ENCODE peak calls at places on chromosomes 4 and X, in seven cellular contexts. One of them, this sample, is unnamed.

GRCh38 chr4:76106442-76106841 is 31.9 kb downstream of the ART3 start:
- DNase-seq in colonic mucosa: no peak
- DNase-seq in CD8-positive, alpha-beta memory T cell: no peak
- DNase-seq in AG09319: no peak
- DNase-seq in stomach: no peak
- DNase-seq in posterior vena cava: no peak
- DNase-seq in Right ventricle myocardium superior: no peak
- DNase-seq in this sample: no peak

GRCh38 chr4:8169763-8170162 is 11.2 kb upstream of the ABLIM2 start:
- DNase-seq in colonic mucosa: no peak
- DNase-seq in CD8-positive, alpha-beta memory T cell: no peak
- DNase-seq in AG09319: no peak
- DNase-seq in stomach: no peak
- DNase-seq in posterior vena cava: no peak
- DNase-seq in Right ventricle myocardium superior: no peak
- DNase-seq in this sample: no peak

GRCh38 chr4:73867783-73868182 is 1.4 kb upstream of the CXCL1 start:
- DNase-seq in colonic mucosa: peak; percentile 50
- DNase-seq in CD8-positive, alpha-beta memory T cell: no peak
- DNase-seq in AG09319: no peak
- DNase-seq in stomach: peak; percentile 40
- DNase-seq in posterior vena cava: no peak
- DNase-seq in Right ventricle myocardium superior: no peak
- DNase-seq in this sample: no peak

GRCh38 chrX:21412029-21412428 is 37.8 kb downstream of the CNKSR2 start:
- DNase-seq in colonic mucosa: no peak
- DNase-seq in CD8-positive, alpha-beta memory T cell: no peak
- DNase-seq in AG09319: no peak
- DNase-seq in stomach: no peak
- DNase-seq in posterior vena cava: no peak
- DNase-seq in Right ventricle myocardium superior: no peak
- DNase-seq in this sample: no peak

GRCh38 chr4:184198190-184198589 is 19.5 kb downstream of the ENPP6 start:
- DNase-seq in colonic mucosa: no peak
- DNase-seq in CD8-positive, alpha-beta memory T cell: no peak
- DNase-seq in AG09319: no peak
- DNase-seq in stomach: no peak
- DNase-seq in posterior vena cava: no peak
- DNase-seq in Right ventricle myocardium superior: no peak
- DNase-seq in this sample: no peak

GRCh38 chr4:41257257-41257900 is 651 bp downstream of the UCHL1 start:
- DNase-seq in colonic mucosa: peak; percentile 32
- DNase-seq in CD8-positive, alpha-beta memory T cell: no peak
- DNase-seq in AG09319: no peak
- DNase-seq in stomach: peak; percentile 62
- DNase-seq in posterior vena cava: peak; percentile 84
- DNase-seq in Right ventricle myocardium superior: peak; percentile 61
- DNase-seq in this sample: no peak

GRCh38 chr4:183758735-183759447 is 99.8 kb downstream of the TRAPPC11 start:
- DNase-seq in colonic mucosa: no peak
- DNase-seq in CD8-positive, alpha-beta memory T cell: no peak
- DNase-seq in AG09319: no peak
- DNase-seq in stomach: no peak
- DNase-seq in posterior vena cava: no peak
- DNase-seq in Right ventricle myocardium superior: no peak
- DNase-seq in this sample: no peak

GRCh38 chr4:154076921-154077320 is 288.0 kb upstream of the SFRP2 start:
- DNase-seq in colonic mucosa: no peak
- DNase-seq in CD8-positive, alpha-beta memory T cell: no peak
- DNase-seq in AG09319: no peak
- DNase-seq in stomach: no peak
- DNase-seq in posterior vena cava: no peak
- DNase-seq in Right ventricle myocardium superior: no peak
- DNase-seq in this sample: no peak

GRCh38 chrX:40080896-40081678 is 16.7 kb downstream of the BCOR start:
- DNase-seq in colonic mucosa: no peak
- DNase-seq in CD8-positive, alpha-beta memory T cell: no peak
- DNase-seq in AG09319: no peak
- DNase-seq in stomach: no peak
- DNase-seq in posterior vena cava: no peak
- DNase-seq in Right ventricle myocardium superior: no peak
- DNase-seq in this sample: no peak

GRCh38 chrX:114390251-114390796 is 193.6 kb upstream of the HTR2C start:
- DNase-seq in colonic mucosa: no peak
- DNase-seq in CD8-positive, alpha-beta memory T cell: no peak
- DNase-seq in AG09319: no peak
- DNase-seq in stomach: no peak
- DNase-seq in posterior vena cava: peak; percentile 68
- DNase-seq in Right ventricle myocardium superior: no peak
- DNase-seq in this sample: no peak

GRCh38 chr4:83115000-83115399 is 471 bp upstream of the PLAC8 start:
- DNase-seq in colonic mucosa: no peak
- DNase-seq in CD8-positive, alpha-beta memory T cell: no peak
- DNase-seq in AG09319: no peak
- DNase-seq in stomach: no peak
- DNase-seq in posterior vena cava: no peak
- DNase-seq in Right ventricle myocardium superior: no peak
- DNase-seq in this sample: no peak

GRCh38 chr4:25769251-25769650 is 93.5 kb downstream of the SEL1L3 start:
- DNase-seq in colonic mucosa: no peak
- DNase-seq in CD8-positive, alpha-beta memory T cell: no peak
- DNase-seq in AG09319: no peak
- DNase-seq in stomach: no peak
- DNase-seq in posterior vena cava: no peak
- DNase-seq in Right ventricle myocardium superior: peak; percentile 53
- DNase-seq in this sample: no peak

GRCh38 chrX:3713937-3714434 is 537 bp upstream of the PRKX start:
- DNase-seq in colonic mucosa: peak; percentile 38
- DNase-seq in CD8-positive, alpha-beta memory T cell: no peak
- DNase-seq in AG09319: no peak
- DNase-seq in stomach: no peak
- DNase-seq in posterior vena cava: no peak
- DNase-seq in Right ventricle myocardium superior: no peak
- DNase-seq in this sample: peak; percentile 17

GRCh38 chr4:142088906-142089305 is 452.5 kb downstream of the IL15 start:
- DNase-seq in colonic mucosa: no peak
- DNase-seq in CD8-positive, alpha-beta memory T cell: no peak
- DNase-seq in AG09319: no peak
- DNase-seq in stomach: no peak
- DNase-seq in posterior vena cava: no peak
- DNase-seq in Right ventricle myocardium superior: no peak
- DNase-seq in this sample: no peak

GRCh38 chr4:105895324-105895608 is at the start of gene NPNT:
- DNase-seq in colonic mucosa: no peak
- DNase-seq in CD8-positive, alpha-beta memory T cell: no peak
- DNase-seq in AG09319: no peak
- DNase-seq in stomach: no peak
- DNase-seq in posterior vena cava: peak; percentile 67
- DNase-seq in Right ventricle myocardium superior: no peak
- DNase-seq in this sample: no peak

GRCh38 chr4:55733874-55734437 is 85.6 kb upstream of the EXOC1L start:
- DNase-seq in colonic mucosa: peak; percentile 90
- DNase-seq in CD8-positive, alpha-beta memory T cell: no peak
- DNase-seq in AG09319: peak; percentile 20
- DNase-seq in stomach: peak; percentile 91
- DNase-seq in posterior vena cava: no peak
- DNase-seq in Right ventricle myocardium superior: peak; percentile 60
- DNase-seq in this sample: no peak

GRCh38 chrX:108763559-108763958 is 27.2 kb upstream of the IRS4 start:
- DNase-seq in colonic mucosa: no peak
- DNase-seq in CD8-positive, alpha-beta memory T cell: no peak
- DNase-seq in AG09319: no peak
- DNase-seq in stomach: no peak
- DNase-seq in posterior vena cava: peak; percentile 50
- DNase-seq in Right ventricle myocardium superior: no peak
- DNase-seq in this sample: no peak

GRCh38 chr4:175932116-175932515 is 120.1 kb upstream of the GPM6A start:
- DNase-seq in colonic mucosa: no peak
- DNase-seq in CD8-positive, alpha-beta memory T cell: no peak
- DNase-seq in AG09319: no peak
- DNase-seq in stomach: no peak
- DNase-seq in posterior vena cava: no peak
- DNase-seq in Right ventricle myocardium superior: no peak
- DNase-seq in this sample: no peak

GRCh38 chr4:39616651-39617050 is 22.0 kb downstream of the SMIM14 start:
- DNase-seq in colonic mucosa: no peak
- DNase-seq in CD8-positive, alpha-beta memory T cell: no peak
- DNase-seq in AG09319: no peak
- DNase-seq in stomach: no peak
- DNase-seq in posterior vena cava: no peak
- DNase-seq in Right ventricle myocardium superior: no peak
- DNase-seq in this sample: no peak

GRCh38 chr4:1237981-1238675 is 10.8 kb downstream of the CTBP1 start:
- DNase-seq in colonic mucosa: no peak
- DNase-seq in CD8-positive, alpha-beta memory T cell: peak; percentile 27
- DNase-seq in AG09319: no peak
- DNase-seq in stomach: no peak
- DNase-seq in posterior vena cava: peak; percentile 77
- DNase-seq in Right ventricle myocardium superior: peak; percentile 37
- DNase-seq in this sample: peak; percentile 42

This sample was measured in B cell.